ENCODE peak calls at places on chromosome 1, in four cellular contexts. X is NCI-H82; F is naive thymus-derived CD8-positive, alpha-beta T cell; N is stimulated activated CD4-positive, alpha-beta T cell treated with anti-CD3 and anti-CD28 coated beads, TNF-alpha, amount 100 ng/mL, for 24 hours. U is an unnamed sample.

GRCh38 chr1:95384570-95384969 is 150.6 kb downstream of the RWDD3 start:
- DNase-seq in N (no peak), X (peak; percentile 31), F (no peak), U (no peak)

GRCh38 chr1:182968846-182969734 is 16.1 kb upstream of the SHCBP1L start:
- DNase-seq in N (no peak), F (no peak), X (no peak), U (no peak)

GRCh38 chr1:109969430-109969829 is 15.1 kb upstream of the AHCYL1 start:
- DNase-seq in X (no peak), N (no peak), F (no peak), U (no peak)

GRCh38 chr1:47182681-47183235 is 7.1 kb downstream of the PDZK1IP1 start:
- DNase-seq in N (no peak), F (no peak), X (no peak), U (no peak)

GRCh38 chr1:17276568-17276967 is 27.7 kb downstream of the PADI3 start:
- DNase-seq in N (no peak), F (no peak), X (no peak), U (no peak)

GRCh38 chr1:77170687-77171086 is 48.5 kb downstream of the PIGK start:
- DNase-seq in N (no peak), X (no peak), F (no peak), U (no peak)

GRCh38 chr1:104991702-104992101 is 1242.0 kb downstream of the AMY1C start:
- DNase-seq in F (no peak), X (peak; percentile 38), N (no peak), U (no peak)

GRCh38 chr1:216183007-216183406 is 240.2 kb downstream of the USH2A start:
- DNase-seq in F (no peak), N (no peak), X (peak; percentile 92), U (no peak)

GRCh38 chr1:211829343-211830054 is 1.1 kb downstream of the LPGAT1 start:
- DNase-seq in N (no peak), X (peak; percentile 83), F (no peak), U (peak; percentile 30)

GRCh38 chr1:108817811-108818210 is 39.1 kb downstream of the AKNAD1 start:
- DNase-seq in F (no peak), N (no peak), X (no peak), U (no peak)